ENCODE peak calls at places on chromosomes 11 and 22, in seven cellular contexts. N, S, V, U, C, M and H are unnamed samples.

GRCh38 chr22:50728523-50728931 is 9.5 kb upstream of the ACR start:
- DNase-seq in N (no peak), U (no peak), S (peak; percentile 46), V (no peak), C (no peak), M (no peak), H (no peak)

GRCh38 chr11:105609832-105610781 is at the start of gene GRIA4:
- DNase-seq in C (peak; percentile 76), U (no peak), N (peak; percentile 79), V (peak; percentile 76), S (peak; percentile 73), M (peak; percentile 91), H (no peak)

GRCh38 chr11:109435121-109435742 is 13.2 kb downstream of the C11orf87 start:
- DNase-seq in S (no peak), C (no peak), M (no peak), V (no peak), N (no peak), U (no peak), H (no peak)

GRCh38 chr22:40721266-40721665 is 42.0 kb downstream of the MCHR1 start:
- DNase-seq in M (peak; percentile 31), S (no peak), N (peak; percentile 50), U (no peak), C (peak; percentile 37), V (peak; percentile 47), H (no peak)

GRCh38 chr11:118175031-118175531 is 1.4 kb downstream of the SCN2B start:
- DNase-seq in V (no peak), S (no peak), M (peak; percentile 48), U (no peak), C (no peak), N (peak; percentile 41), H (no peak)

GRCh38 chr11:123006860-123007542 is 25.4 kb upstream of the BSX start:
- DNase-seq in N (no peak), M (no peak), U (no peak), C (no peak), S (no peak), V (no peak), H (no peak)

GRCh38 chr22:42635531-42635930 is 4.9 kb downstream of the ATP5MGL start:
- DNase-seq in N (no peak), M (no peak), U (no peak), C (no peak), V (no peak), S (no peak), H (no peak)

GRCh38 chr11:111777094-111778046 is 11.2 kb upstream of the PPP2R1B start:
- DNase-seq in M (peak; percentile 92), U (peak; percentile 59), S (no peak), N (peak; percentile 86), C (peak; percentile 78), V (peak; percentile 71), H (no peak)

GRCh38 chr22:21447694-21448402 is 19.3 kb upstream of the TMEM191C start:
- DNase-seq in S (peak; percentile 55), U (no peak), C (peak; percentile 4), N (no peak), M (no peak), V (no peak), H (no peak)